ENCODE peak calls at places on chromosomes 12 and 14, in four cellular contexts. N is kidney tubule cell; B is HFFc6; T is activated T-helper 1 cell treated with anti-CD3 and anti-CD28 coated beads, Interleukin-2, amount 50 U/mL, for 16 hours. P is an unnamed sample.

GRCh38 chr12:54052745-54053624 is 650 bp upstream of the HOXC4 start:
- DNase-seq in N (no peak), B (no peak), T (no peak), P (peak)

GRCh38 chr12:131900397-131900796 is 6.0 kb downstream of the ULK1 start:
- DNase-seq in N (peak), B (no peak), T (no peak), P (no peak)

GRCh38 chr12:80704430-80704829 is 3.0 kb upstream of the MYF6 start:
- DNase-seq in N (no peak), B (no peak), T (no peak), P (no peak)

GRCh38 chr12:23484238-23484637 is 465.2 kb downstream of the SOX5 start:
- DNase-seq in N (no peak), B (no peak), T (no peak), P (no peak)

GRCh38 chr14:99971929-99972747 is 93.1 kb upstream of the EVL start:
- DNase-seq in N (no peak), B (no peak), T (no peak), P (peak)

GRCh38 chr12:98296462-98297079 is 218.8 kb upstream of the TMPO start:
- DNase-seq in N (no peak), B (no peak), T (no peak), P (no peak)

GRCh38 chr12:89059061-89059460 is 293.2 kb downstream of the DUSP6 start:
- DNase-seq in N (no peak), B (no peak), T (no peak), P (no peak)

GRCh38 chr14:32004300-32004699 is 72.8 kb upstream of the ARHGAP5 start:
- DNase-seq in N (peak), B (peak), T (no peak), P (peak)

GRCh38 chr12:464484-465267 is 4.9 kb downstream of the B4GALNT3 start:
- DNase-seq in N (peak), B (no peak), T (no peak), P (no peak)

GRCh38 chr12:125245601-125246345 is 180.5 kb downstream of the AACS start:
- DNase-seq in N (no peak), B (no peak), T (no peak), P (no peak)

GRCh38 chr12:29024117-29024516 is 125.0 kb upstream of the FAR2 start:
- DNase-seq in N (no peak), B (no peak), T (no peak), P (peak)

GRCh38 chr12:13452955-13453570 is 256.5 kb downstream of the EMP1 start:
- DNase-seq in N (no peak), B (no peak), T (no peak), P (no peak)

GRCh38 chr12:112900298-112901145 is 6.2 kb upstream of the OAS1 start:
- DNase-seq in N (peak), B (peak), T (peak), P (peak)

GRCh38 chr14:42141328-42141727 is 534.7 kb downstream of the LRFN5 start:
- DNase-seq in N (no peak), B (no peak), T (no peak), P (no peak)

GRCh38 chr12:129840145-129840884 is 63.5 kb downstream of the TMEM132D start:
- DNase-seq in N (peak), B (no peak), T (no peak), P (no peak)

GRCh38 chr12:76757694-76758093 is 6.2 kb upstream of the ZDHHC17 start:
- DNase-seq in N (peak), B (peak), T (no peak), P (peak)

GRCh38 chr14:94269156-94269555 is 23.9 kb downstream of the SERPINA10 start:
- DNase-seq in N (no peak), B (no peak), T (no peak), P (no peak)

GRCh38 chr14:70660967-70661871 is 19.5 kb downstream of the TTC9 start:
- DNase-seq in N (no peak), B (no peak), T (no peak), P (no peak)

GRCh38 chr12:55642275-55643068 is 5.8 kb downstream of the OR10P1 start:
- DNase-seq in N (no peak), B (no peak), T (no peak), P (no peak)

GRCh38 chr14:100691395-100692025 is 35.2 kb upstream of the DLK1 start:
- DNase-seq in N (peak), B (no peak), T (no peak), P (no peak)

GRCh38 chr14:61225304-61225703 is 55.8 kb downstream of the TMEM30B start:
- DNase-seq in N (no peak), B (no peak), T (no peak), P (no peak)